ENCODE peak calls at places on chromosomes 2 and 18, in seven cellular contexts. U is GM23338, P is HCT116, F is K562, G is HepG2, L is HL-60, K is SK-N-SH. S is an unnamed sample.

GRCh38 chr2:86671304-86671981 is 47.8 kb upstream of the RNF103 start:
- DNase-seq in U (no peak), P (no peak), F (no peak), G (peak; percentile 15), L (no peak), K (no peak), S (no peak)

GRCh38 chr2:33617401-33617800 is 18.3 kb upstream of the FAM98A start:
- DNase-seq in U (no peak), P (no peak), F (no peak), G (no peak), L (no peak), K (no peak), S (no peak)

GRCh38 chr18:37553633-37554398 is 11.8 kb downstream of the CELF4 start:
- DNase-seq in U (peak; percentile 81), P (no peak), F (peak; percentile 37), G (no peak), L (no peak), K (no peak), S (no peak)

GRCh38 chr2:235623052-235623451 is 129.2 kb downstream of the AGAP1 start:
- DNase-seq in U (no peak), P (no peak), F (no peak), G (no peak), L (no peak), K (no peak), S (no peak)

GRCh38 chr2:98412751-98413445 is 31.8 kb upstream of the INPP4A start:
- DNase-seq in U (peak; percentile 84), P (peak; percentile 53), F (peak; percentile 68), G (peak; percentile 77), L (peak; percentile 68), K (peak; percentile 60), S (peak; percentile 46)

GRCh38 chr2:152710713-152711112 is 6.5 kb downstream of the PRPF40A start:
- DNase-seq in U (no peak), P (no peak), F (no peak), G (no peak), L (no peak), K (no peak), S (no peak)

GRCh38 chr2:6554403-6554802 is 311.3 kb downstream of the CMPK2 start:
- DNase-seq in U (no peak), P (no peak), F (no peak), G (no peak), L (no peak), K (no peak), S (no peak)

GRCh38 chr2:101140978-101141655 is 10.1 kb downstream of the TBC1D8 start:
- DNase-seq in U (no peak), P (no peak), F (no peak), G (no peak), L (no peak), K (no peak), S (no peak)

GRCh38 chr2:185279999-185280398 is 458.6 kb upstream of the FSIP2 start:
- DNase-seq in U (peak; percentile 43), P (no peak), F (no peak), G (peak; percentile 16), L (no peak), K (peak; percentile 3), S (no peak)

GRCh38 chr2:160282063-160282580 is 82.0 kb upstream of the ITGB6 start:
- DNase-seq in U (no peak), P (no peak), F (no peak), G (no peak), L (peak; percentile 86), K (no peak), S (no peak)

GRCh38 chr2:104862061-104862941 is 8.4 kb downstream of the POU3F3 start:
- DNase-seq in U (peak; percentile 91), P (no peak), F (no peak), G (no peak), L (no peak), K (peak; percentile 58), S (no peak)

GRCh38 chr18:61323951-61324350 is 9.3 kb upstream of the CDH20 start:
- DNase-seq in U (no peak), P (no peak), F (no peak), G (no peak), L (no peak), K (no peak), S (no peak)

GRCh38 chr18:48044944-48045343 is 114.5 kb upstream of the SMAD2 start:
- DNase-seq in U (no peak), P (no peak), F (no peak), G (no peak), L (no peak), K (no peak), S (no peak)

GRCh38 chr2:94759211-94759610 is 112.0 kb upstream of the TEKT4 start:
- DNase-seq in U (peak; percentile 13), P (peak; percentile 23), F (peak; percentile 25), G (peak; percentile 44), L (peak; percentile 16), K (no peak), S (no peak)

GRCh38 chr2:68375522-68376040 is 10.5 kb downstream of the PLEK start:
- DNase-seq in U (no peak), P (no peak), F (no peak), G (no peak), L (no peak), K (no peak), S (no peak)

GRCh38 chr2:68374184-68374583 is 9.1 kb downstream of the PLEK start:
- DNase-seq in U (no peak), P (no peak), F (no peak), G (no peak), L (no peak), K (no peak), S (no peak)

GRCh38 chr2:68372435-68372834 is 7.4 kb downstream of the PLEK start:
- DNase-seq in U (no peak), P (no peak), F (no peak), G (no peak), L (no peak), K (no peak), S (no peak)

GRCh38 chr2:68379184-68379708 is 14.2 kb downstream of the PLEK start:
- DNase-seq in U (no peak), P (no peak), F (no peak), G (no peak), L (no peak), K (no peak), S (no peak)

DNA sequence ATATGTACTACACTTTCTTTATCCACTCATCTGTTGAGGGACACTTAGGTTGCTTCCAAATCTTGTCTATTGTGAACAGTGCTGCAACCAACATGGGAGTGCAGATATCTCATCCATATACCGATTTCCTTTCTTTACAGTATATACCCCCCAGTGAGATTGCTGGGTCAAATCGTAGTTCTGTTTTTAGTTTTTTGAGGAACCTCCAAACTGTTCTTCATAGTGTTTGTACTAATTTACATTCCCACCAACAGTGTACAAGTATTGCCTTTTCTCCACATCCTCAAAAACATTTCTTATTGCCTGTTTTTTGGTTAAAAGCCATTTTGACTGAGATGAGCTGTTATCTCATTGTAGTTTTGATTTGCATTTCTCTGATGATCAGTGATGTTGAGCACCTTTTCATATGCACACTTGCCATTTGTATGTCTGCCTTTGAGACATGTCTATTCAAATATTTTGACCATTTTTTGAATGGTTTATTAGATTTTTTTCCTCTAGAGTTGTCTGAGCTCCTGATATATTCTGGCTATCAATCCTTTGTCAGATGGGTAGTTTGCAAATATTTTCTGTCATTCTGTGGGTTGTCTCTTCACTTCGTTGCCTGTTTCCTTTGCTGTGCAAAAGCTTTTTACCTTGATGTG is 12.2 kb downstream of the PLEK start:
- DNase-seq in U (no peak), P (no peak), F (no peak), G (no peak), L (no peak), K (no peak), S (no peak)
- TF ChIP-seq POLR2AphosphoS5 in U (no peak), P (no peak), F (no peak), G (no peak), L (no peak), K (no peak), S (no peak)

GRCh38 chr2:60735496-60736250 is 20.4 kb upstream of the PAPOLG start:
- DNase-seq in U (peak; percentile 74), P (no peak), F (peak; percentile 34), G (no peak), L (no peak), K (peak; percentile 71), S (no peak)
- TF ChIP-seq REST in U (no peak), P (no peak), F (no peak), G (no peak), L (no peak), K (no peak), S (no peak)

GRCh38 chr2:241844831-241845578 is 13.7 kb downstream of the PDCD1 start:
- DNase-seq in U (no peak), P (no peak), F (no peak), G (no peak), L (no peak), K (no peak), S (no peak)

GRCh38 chr2:241843321-241844065 is 15.2 kb downstream of the PDCD1 start:
- DNase-seq in U (no peak), P (no peak), F (peak; percentile 44), G (no peak), L (no peak), K (no peak), S (no peak)

GRCh38 chr2:241842067-241842415 is 16.7 kb downstream of the PDCD1 start:
- DNase-seq in U (no peak), P (no peak), F (no peak), G (no peak), L (no peak), K (no peak), S (no peak)

GRCh38 chr2:241842620-241843211 is 16.0 kb downstream of the PDCD1 start:
- DNase-seq in U (no peak), P (no peak), F (no peak), G (no peak), L (peak; percentile 46), K (peak; percentile 28), S (no peak)

DNA sequence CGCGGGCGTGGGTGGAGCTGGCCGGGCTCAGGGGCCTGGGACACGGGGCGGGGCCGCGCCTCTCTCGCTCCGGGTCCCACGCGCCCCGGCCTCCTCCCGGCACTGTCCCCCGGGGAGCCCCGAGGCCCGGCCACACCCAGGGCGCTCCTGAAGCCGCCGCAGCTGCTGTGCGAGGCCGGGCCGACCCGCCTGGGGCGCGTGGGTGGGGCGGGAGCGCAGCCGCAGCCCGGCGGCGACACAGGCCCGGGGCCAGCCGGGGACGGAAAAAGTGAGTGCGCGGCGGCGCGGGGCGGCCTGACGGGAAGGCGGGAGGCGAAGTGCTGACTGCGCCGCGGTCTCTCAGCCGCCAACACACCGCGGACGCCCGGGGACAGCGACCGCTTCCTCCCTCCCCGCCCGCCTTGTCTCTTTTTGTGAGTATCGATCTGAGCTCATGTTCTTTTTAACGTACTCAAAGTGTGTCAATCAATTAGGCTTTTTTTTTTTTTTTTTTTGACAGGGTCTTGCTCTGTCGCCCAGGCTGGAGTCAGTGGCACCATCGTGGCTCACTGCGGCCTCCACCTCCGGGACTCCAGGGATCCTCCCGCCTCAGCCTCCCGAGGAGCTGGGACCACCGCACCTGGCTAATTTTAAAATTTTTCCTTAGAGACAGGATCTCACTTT is 14.5 kb downstream of the PDCD1 start:
- DNase-seq in U (peak; percentile 73), P (peak; percentile 32), F (peak; percentile 84), G (no peak), L (peak; percentile 59), K (peak; percentile 87), S (no peak)
- TF ChIP-seq POLR2AphosphoS5 in U (no peak), P (peak; percentile 55), F (no peak), G (no peak), L (no peak), K (no peak), S (no peak)

DNA sequence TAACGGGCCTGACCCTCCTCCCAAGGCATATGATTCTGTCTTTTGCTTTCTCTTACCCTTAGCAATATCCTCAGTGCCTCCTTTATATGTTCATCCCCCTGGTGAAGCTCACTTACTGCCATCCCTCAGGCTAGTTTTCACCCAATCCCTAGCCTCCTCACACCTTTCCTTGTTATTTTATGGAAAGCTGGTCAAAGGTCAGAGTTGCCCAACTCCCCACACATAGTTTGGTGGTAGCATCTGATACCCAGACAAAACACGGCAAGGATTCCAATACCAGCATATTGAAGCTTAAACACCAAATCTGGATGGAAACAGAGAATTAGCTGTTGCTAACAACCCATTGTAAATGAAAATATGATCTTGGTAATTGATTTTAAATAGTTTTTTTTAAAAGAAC is 82.1 kb downstream of the BCL2 start:
- DNase-seq in U (peak; percentile 4), P (no peak), F (no peak), G (peak; percentile 54), L (no peak), K (no peak), S (no peak)
- TF ChIP-seq REST in U (no peak), P (no peak), F (no peak), G (no peak), L (no peak), K (no peak), S (no peak)

S was measured in Panc1.